ENCODE peak calls at places on chromosomes 1 and 21, in seven cellular contexts. One of them, this sample, is unnamed. For H3K27me3, the result is how much of the 10 kb centered on the place peaks cover.

GRCh38 chr1:172902861-172903381 is 147.8 kb downstream of the TNFSF18 start:
- DNase-seq in CD4-positive, alpha-beta T cell: no peak
- DNase-seq in GM23338: no peak
- DNase-seq in PC-3: peak
- DNase-seq in transverse colon: no peak
- DNase-seq in neural progenitor cell: no peak
- DNase-seq in body of pancreas: no peak
- DNase-seq in this sample: no peak

GRCh38 chr1:221698579-221699349 is 43.1 kb downstream of the DUSP10 start:
- DNase-seq in body of pancreas: no peak
- DNase-seq in transverse colon: no peak
- DNase-seq in PC-3: no peak
- DNase-seq in CD4-positive, alpha-beta T cell: no peak
- DNase-seq in GM23338: no peak
- DNase-seq in neural progenitor cell: no peak
- DNase-seq in this sample: no peak

GRCh38 chr1:156929596-156930238 is 9.3 kb downstream of the LRRC71 start:
- DNase-seq in neural progenitor cell: no peak
- DNase-seq in PC-3: no peak
- DNase-seq in CD4-positive, alpha-beta T cell: no peak
- DNase-seq in transverse colon: no peak
- DNase-seq in body of pancreas: no peak
- DNase-seq in GM23338: no peak
- DNase-seq in this sample: no peak

GRCh38 chr1:204645251-204645650 is 40.3 kb downstream of the LRRN2 start:
- DNase-seq in CD4-positive, alpha-beta T cell: no peak
- DNase-seq in body of pancreas: no peak
- DNase-seq in PC-3: no peak
- DNase-seq in neural progenitor cell: no peak
- DNase-seq in transverse colon: no peak
- DNase-seq in GM23338: no peak
- DNase-seq in this sample: no peak

GRCh38 chr1:73331726-73332125 is 866.2 kb downstream of the LRRIQ3 start:
- DNase-seq in neural progenitor cell: no peak
- DNase-seq in body of pancreas: no peak
- DNase-seq in transverse colon: no peak
- DNase-seq in CD4-positive, alpha-beta T cell: no peak
- DNase-seq in PC-3: no peak
- DNase-seq in GM23338: no peak
- DNase-seq in this sample: no peak

GRCh38 chr1:33943978-33944377 is 80.1 kb downstream of the HMGB4 start:
- DNase-seq in CD4-positive, alpha-beta T cell: no peak
- DNase-seq in body of pancreas: peak
- DNase-seq in neural progenitor cell: no peak
- DNase-seq in PC-3: peak
- DNase-seq in GM23338: no peak
- DNase-seq in transverse colon: no peak
- DNase-seq in this sample: no peak

GRCh38 chr1:17108786-17109185 is 10.5 kb downstream of the PADI2 start:
- DNase-seq in neural progenitor cell: no peak
- DNase-seq in body of pancreas: no peak
- DNase-seq in transverse colon: peak
- DNase-seq in PC-3: no peak
- DNase-seq in CD4-positive, alpha-beta T cell: no peak
- DNase-seq in GM23338: no peak
- DNase-seq in this sample: no peak

GRCh38 chr21:14040386-14040785 is 170.4 kb downstream of the LIPI start:
- DNase-seq in transverse colon: no peak
- DNase-seq in PC-3: no peak
- DNase-seq in body of pancreas: no peak
- DNase-seq in neural progenitor cell: no peak
- DNase-seq in CD4-positive, alpha-beta T cell: no peak
- DNase-seq in GM23338: no peak
- DNase-seq in this sample: no peak

GRCh38 chr1:223211323-223211985 is 68.4 kb upstream of the TLR5 start:
- DNase-seq in neural progenitor cell: no peak
- DNase-seq in GM23338: no peak
- DNase-seq in CD4-positive, alpha-beta T cell: no peak
- DNase-seq in PC-3: no peak
- DNase-seq in body of pancreas: no peak
- DNase-seq in transverse colon: no peak
- DNase-seq in this sample: no peak

GRCh38 chr1:26280333-26281042 is 602 bp downstream of the SH3BGRL3 start:
- DNase-seq in neural progenitor cell: no peak
- DNase-seq in CD4-positive, alpha-beta T cell: no peak
- DNase-seq in transverse colon: peak
- DNase-seq in body of pancreas: peak
- DNase-seq in PC-3: peak
- DNase-seq in GM23338: peak
- DNase-seq in this sample: peak

GRCh38 chr1:228465134-228465533 is 22.0 kb upstream of the RNF187 start:
- DNase-seq in GM23338: peak
- DNase-seq in PC-3: no peak
- DNase-seq in body of pancreas: no peak
- DNase-seq in neural progenitor cell: peak
- DNase-seq in CD4-positive, alpha-beta T cell: no peak
- DNase-seq in transverse colon: no peak
- DNase-seq in this sample: no peak

GRCh38 chr1:21911205-21912001 is 25.7 kb downstream of the HSPG2 start:
- DNase-seq in GM23338: no peak
- DNase-seq in CD4-positive, alpha-beta T cell: no peak
- DNase-seq in body of pancreas: no peak
- DNase-seq in transverse colon: no peak
- DNase-seq in neural progenitor cell: no peak
- DNase-seq in PC-3: no peak
- DNase-seq in this sample: peak

GRCh38 chr1:158022554-158023278 is 29.3 kb downstream of the KIRREL1 start:
- DNase-seq in body of pancreas: no peak
- DNase-seq in GM23338: no peak
- DNase-seq in CD4-positive, alpha-beta T cell: no peak
- DNase-seq in transverse colon: no peak
- DNase-seq in PC-3: no peak
- DNase-seq in neural progenitor cell: no peak
- DNase-seq in this sample: no peak

GRCh38 chr1:54697896-54698295 is 17.8 kb upstream of the TTC4 start:
- DNase-seq in GM23338: no peak
- DNase-seq in neural progenitor cell: no peak
- DNase-seq in CD4-positive, alpha-beta T cell: no peak
- DNase-seq in transverse colon: no peak
- DNase-seq in body of pancreas: no peak
- DNase-seq in PC-3: no peak
- DNase-seq in this sample: no peak

GRCh38 chr1:51048670-51049069 is 53.4 kb upstream of the C1orf185 start:
- DNase-seq in neural progenitor cell: no peak
- DNase-seq in CD4-positive, alpha-beta T cell: no peak
- DNase-seq in transverse colon: no peak
- DNase-seq in body of pancreas: no peak
- DNase-seq in PC-3: no peak
- DNase-seq in GM23338: no peak
- DNase-seq in this sample: no peak

GRCh38 chr1:51044199-51044598 is 57.8 kb upstream of the C1orf185 start:
- DNase-seq in GM23338: no peak
- DNase-seq in body of pancreas: no peak
- DNase-seq in CD4-positive, alpha-beta T cell: no peak
- DNase-seq in PC-3: no peak
- DNase-seq in neural progenitor cell: no peak
- DNase-seq in transverse colon: no peak
- DNase-seq in this sample: no peak

GRCh38 chr1:51048021-51048420 is 54.0 kb upstream of the C1orf185 start:
- DNase-seq in GM23338: no peak
- DNase-seq in PC-3: no peak
- DNase-seq in CD4-positive, alpha-beta T cell: no peak
- DNase-seq in transverse colon: no peak
- DNase-seq in body of pancreas: no peak
- DNase-seq in neural progenitor cell: no peak
- DNase-seq in this sample: no peak

DNA sequence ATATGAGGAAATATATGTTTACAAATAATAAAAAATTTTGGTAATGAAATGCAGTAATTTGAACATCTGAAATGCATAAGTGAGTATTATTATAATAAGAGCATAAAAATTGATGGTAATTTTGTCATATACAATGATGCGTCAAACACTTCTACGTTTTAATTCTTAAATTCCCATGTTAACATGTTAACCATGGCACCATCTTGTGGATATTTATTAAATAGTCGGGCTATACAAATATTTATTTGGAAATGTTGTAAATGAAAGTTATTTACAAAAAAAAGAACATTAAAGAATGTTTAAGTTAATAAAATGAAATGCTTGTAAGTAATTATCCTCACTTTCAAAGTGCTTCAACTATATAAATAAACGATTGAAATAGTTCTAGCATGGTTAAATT is 57.2 kb upstream of the C1orf185 start:
- DNase-seq in neural progenitor cell: no peak
- DNase-seq in transverse colon: no peak
- DNase-seq in GM23338: no peak
- DNase-seq in body of pancreas: no peak
- DNase-seq in CD4-positive, alpha-beta T cell: no peak
- DNase-seq in PC-3: peak
- DNase-seq in this sample: no peak
- TF ChIP-seq CTCF in neural progenitor cell: no peak
- TF ChIP-seq CTCF in transverse colon: no peak
- TF ChIP-seq CTCF in GM23338: no peak
- TF ChIP-seq CTCF in body of pancreas: peak
- TF ChIP-seq CTCF in CD4-positive, alpha-beta T cell: peak
- TF ChIP-seq CTCF in PC-3: peak
- TF ChIP-seq CTCF in this sample: peak

GRCh38 chr1:180905927-180906326 is 6.8 kb upstream of the KIAA1614 start:
- DNase-seq in GM23338: no peak
- DNase-seq in neural progenitor cell: no peak
- DNase-seq in PC-3: no peak
- DNase-seq in body of pancreas: no peak
- DNase-seq in CD4-positive, alpha-beta T cell: no peak
- DNase-seq in transverse colon: no peak
- DNase-seq in this sample: no peak

GRCh38 chr1:180908084-180908765 is 4.5 kb upstream of the KIAA1614 start:
- DNase-seq in PC-3: no peak
- DNase-seq in transverse colon: no peak
- DNase-seq in neural progenitor cell: no peak
- DNase-seq in CD4-positive, alpha-beta T cell: no peak
- DNase-seq in GM23338: no peak
- DNase-seq in body of pancreas: no peak
- DNase-seq in this sample: no peak

GRCh38 chr1:180906511-180906910 is 6.2 kb upstream of the KIAA1614 start:
- DNase-seq in GM23338: no peak
- DNase-seq in PC-3: no peak
- DNase-seq in body of pancreas: no peak
- DNase-seq in neural progenitor cell: no peak
- DNase-seq in CD4-positive, alpha-beta T cell: no peak
- DNase-seq in transverse colon: no peak
- DNase-seq in this sample: no peak

GRCh38 chr1:180909005-180909414 is 3.7 kb upstream of the KIAA1614 start:
- DNase-seq in body of pancreas: no peak
- DNase-seq in neural progenitor cell: no peak
- DNase-seq in PC-3: no peak
- DNase-seq in CD4-positive, alpha-beta T cell: no peak
- DNase-seq in GM23338: no peak
- DNase-seq in transverse colon: no peak
- DNase-seq in this sample: no peak

DNA sequence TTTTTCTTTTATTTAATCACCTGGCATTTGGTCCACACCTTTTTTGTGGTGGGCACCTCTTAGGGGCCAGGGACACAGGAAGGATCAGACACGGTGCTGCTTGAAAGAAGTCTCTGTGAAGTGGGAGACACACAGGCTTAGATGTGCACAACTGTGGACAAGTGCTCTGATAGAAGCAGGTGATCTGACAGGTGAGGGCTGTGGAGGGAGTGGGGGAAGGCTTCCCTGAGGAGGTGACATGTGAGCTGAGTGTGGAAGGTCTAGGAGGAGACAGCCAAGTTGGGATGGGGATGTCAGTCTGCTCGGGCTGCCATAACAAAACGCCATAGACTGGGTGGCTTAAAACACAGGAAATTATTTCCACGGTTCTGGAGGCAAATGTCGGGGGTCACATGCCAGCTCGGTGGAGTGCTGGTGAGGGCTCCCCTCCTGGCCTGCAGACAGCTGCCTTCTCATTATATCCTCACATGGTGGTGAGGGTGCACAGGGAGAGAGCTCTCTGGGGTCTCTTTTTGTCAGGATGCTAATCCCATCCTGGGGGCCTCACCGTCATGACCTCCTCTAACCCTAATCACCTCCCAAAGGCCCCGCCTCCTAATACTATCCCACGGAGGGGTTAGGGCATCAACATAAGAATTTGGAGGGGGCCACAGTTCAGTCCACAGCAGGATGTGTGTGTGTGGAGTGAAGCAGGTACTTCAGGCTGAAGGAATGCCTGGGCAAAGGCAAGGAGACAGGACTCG is 5.2 kb upstream of the KIAA1614 start:
- DNase-seq in transverse colon: no peak
- DNase-seq in neural progenitor cell: no peak
- DNase-seq in body of pancreas: no peak
- DNase-seq in CD4-positive, alpha-beta T cell: no peak
- DNase-seq in PC-3: no peak
- DNase-seq in GM23338: no peak
- DNase-seq in this sample: no peak
- H3K27me3 ChIP-seq in transverse colon: under half
- H3K27me3 ChIP-seq in neural progenitor cell: under half
- H3K27me3 ChIP-seq in body of pancreas: under half
- H3K27me3 ChIP-seq in CD4-positive, alpha-beta T cell: under half
- H3K27me3 ChIP-seq in PC-3: under half
- H3K27me3 ChIP-seq in GM23338: under half
- H3K27me3 ChIP-seq in this sample: under half

DNA sequence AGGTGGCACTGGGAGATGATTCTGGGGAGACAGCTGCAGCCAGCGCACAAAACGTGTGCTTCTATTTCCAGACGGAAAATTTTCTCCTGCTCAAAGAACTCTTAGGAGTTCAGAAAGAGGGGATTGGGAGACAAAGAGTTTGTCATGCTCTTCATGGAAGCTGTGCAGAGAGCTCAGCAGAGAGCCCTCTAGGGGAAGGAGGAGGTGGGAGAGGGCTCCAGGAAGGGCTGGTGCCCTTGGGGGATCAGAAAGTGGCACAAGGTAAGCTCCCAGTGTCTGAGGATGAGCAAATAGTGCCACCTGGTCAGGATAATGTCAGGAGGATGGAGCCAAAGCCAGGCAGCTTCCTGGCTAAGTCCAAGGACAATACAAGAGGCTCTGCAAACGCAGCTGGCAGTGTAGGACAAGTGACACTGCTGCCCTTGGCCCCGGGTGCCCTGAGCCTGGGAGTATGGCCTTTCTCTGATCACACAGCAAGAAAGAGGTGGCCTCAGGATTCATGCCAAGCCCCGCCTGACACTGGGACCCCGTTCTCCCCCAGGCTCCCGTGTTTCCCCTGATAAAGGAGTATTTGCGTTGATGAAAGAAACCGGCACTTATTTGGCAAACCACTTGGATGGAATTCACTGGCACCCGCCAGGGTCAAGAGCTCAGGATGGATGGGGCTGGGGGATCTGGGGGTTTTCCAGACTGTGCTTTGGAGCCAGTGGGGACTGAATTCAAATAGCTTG is 254.0 kb downstream of the PTPRU start:
- DNase-seq in PC-3: no peak
- DNase-seq in neural progenitor cell: no peak
- DNase-seq in transverse colon: no peak
- DNase-seq in CD4-positive, alpha-beta T cell: no peak
- DNase-seq in body of pancreas: no peak
- DNase-seq in GM23338: peak
- DNase-seq in this sample: no peak
- TF ChIP-seq CTCF in PC-3: peak
- TF ChIP-seq CTCF in neural progenitor cell: peak
- TF ChIP-seq CTCF in transverse colon: no peak
- TF ChIP-seq CTCF in CD4-positive, alpha-beta T cell: no peak
- TF ChIP-seq CTCF in body of pancreas: no peak
- TF ChIP-seq CTCF in GM23338: peak
- TF ChIP-seq CTCF in this sample: no peak

GRCh38 chr1:14137411-14138134 is 437.6 kb downstream of the PRDM2 start:
- DNase-seq in body of pancreas: no peak
- DNase-seq in GM23338: no peak
- DNase-seq in PC-3: peak
- DNase-seq in transverse colon: no peak
- DNase-seq in CD4-positive, alpha-beta T cell: no peak
- DNase-seq in neural progenitor cell: no peak
- DNase-seq in this sample: no peak
- H3K27me3 ChIP-seq in body of pancreas: under half
- H3K27me3 ChIP-seq in GM23338: under half
- H3K27me3 ChIP-seq in PC-3: under half
- H3K27me3 ChIP-seq in transverse colon: under half
- H3K27me3 ChIP-seq in CD4-positive, alpha-beta T cell: under half
- H3K27me3 ChIP-seq in neural progenitor cell: under half
- H3K27me3 ChIP-seq in this sample: under half